ENCODE peak calls at places on chromosome 1, in nine cellular contexts. One of them, this sample, is unnamed.

GRCh38 chr1:184801503-184801902 is 46.8 kb upstream of the EDEM3 start:
- DNase-seq in chondrocyte: no peak
- DNase-seq in heart right ventricle: no peak
- DNase-seq in lower lobe of right lung: no peak
- DNase-seq in AG04449: peak; percentile 34
- DNase-seq in H1: no peak
- DNase-seq in CD8-positive, alpha-beta T cell: no peak
- DNase-seq in kidney: no peak
- DNase-seq in body of pancreas: peak; percentile 65
- DNase-seq in this sample: no peak

GRCh38 chr1:234768569-234769283 is 158.7 kb upstream of the IRF2BP2 start:
- DNase-seq in chondrocyte: no peak
- DNase-seq in heart right ventricle: no peak
- DNase-seq in lower lobe of right lung: no peak
- DNase-seq in AG04449: no peak
- DNase-seq in H1: no peak
- DNase-seq in CD8-positive, alpha-beta T cell: peak; percentile 55
- DNase-seq in kidney: no peak
- DNase-seq in body of pancreas: no peak
- DNase-seq in this sample: no peak

GRCh38 chr1:150528997-150529396 is 13.4 kb downstream of the FALEC start:
- DNase-seq in chondrocyte: no peak
- DNase-seq in heart right ventricle: no peak
- DNase-seq in lower lobe of right lung: no peak
- DNase-seq in AG04449: no peak
- DNase-seq in H1: no peak
- DNase-seq in CD8-positive, alpha-beta T cell: no peak
- DNase-seq in kidney: no peak
- DNase-seq in body of pancreas: peak; percentile 73
- DNase-seq in this sample: no peak

GRCh38 chr1:168391759-168392681 is 111.3 kb downstream of the TBX19 start:
- DNase-seq in chondrocyte: no peak
- DNase-seq in heart right ventricle: no peak
- DNase-seq in lower lobe of right lung: no peak
- DNase-seq in AG04449: no peak
- DNase-seq in H1: no peak
- DNase-seq in CD8-positive, alpha-beta T cell: no peak
- DNase-seq in kidney: peak; percentile 52
- DNase-seq in body of pancreas: peak; percentile 55
- DNase-seq in this sample: no peak

GRCh38 chr1:227257964-227258363 is 60.3 kb downstream of the CDC42BPA start:
- DNase-seq in chondrocyte: no peak
- DNase-seq in heart right ventricle: no peak
- DNase-seq in lower lobe of right lung: no peak
- DNase-seq in AG04449: no peak
- DNase-seq in H1: no peak
- DNase-seq in CD8-positive, alpha-beta T cell: no peak
- DNase-seq in kidney: no peak
- DNase-seq in body of pancreas: no peak
- DNase-seq in this sample: no peak

GRCh38 chr1:93061895-93062792 is 16.9 kb upstream of the MTF2 start:
- DNase-seq in chondrocyte: no peak
- DNase-seq in heart right ventricle: no peak
- DNase-seq in lower lobe of right lung: no peak
- DNase-seq in AG04449: no peak
- DNase-seq in H1: peak; percentile 49
- DNase-seq in CD8-positive, alpha-beta T cell: peak; percentile 34
- DNase-seq in kidney: no peak
- DNase-seq in body of pancreas: peak; percentile 51
- DNase-seq in this sample: no peak

GRCh38 chr1:29912413-29912812 is 676.1 kb downstream of the PTPRU start:
- DNase-seq in chondrocyte: no peak
- DNase-seq in heart right ventricle: no peak
- DNase-seq in lower lobe of right lung: no peak
- DNase-seq in AG04449: no peak
- DNase-seq in H1: no peak
- DNase-seq in CD8-positive, alpha-beta T cell: no peak
- DNase-seq in kidney: no peak
- DNase-seq in body of pancreas: no peak
- DNase-seq in this sample: no peak

GRCh38 chr1:174839211-174839610 is 160.5 kb upstream of the CACYBP start:
- DNase-seq in chondrocyte: no peak
- DNase-seq in heart right ventricle: no peak
- DNase-seq in lower lobe of right lung: no peak
- DNase-seq in AG04449: no peak
- DNase-seq in H1: no peak
- DNase-seq in CD8-positive, alpha-beta T cell: no peak
- DNase-seq in kidney: no peak
- DNase-seq in body of pancreas: no peak
- DNase-seq in this sample: no peak

GRCh38 chr1:163703794-163704193 is 382.0 kb downstream of the NUF2 start:
- DNase-seq in chondrocyte: no peak
- DNase-seq in heart right ventricle: no peak
- DNase-seq in lower lobe of right lung: no peak
- DNase-seq in AG04449: no peak
- DNase-seq in H1: no peak
- DNase-seq in CD8-positive, alpha-beta T cell: no peak
- DNase-seq in kidney: no peak
- DNase-seq in body of pancreas: no peak
- DNase-seq in this sample: no peak

GRCh38 chr1:156658945-156659574 is 17.1 kb downstream of the BCAN start:
- DNase-seq in chondrocyte: no peak
- DNase-seq in heart right ventricle: no peak
- DNase-seq in lower lobe of right lung: no peak
- DNase-seq in AG04449: no peak
- DNase-seq in H1: no peak
- DNase-seq in CD8-positive, alpha-beta T cell: no peak
- DNase-seq in kidney: no peak
- DNase-seq in body of pancreas: no peak
- DNase-seq in this sample: no peak

GRCh38 chr1:156165083-156165482 is 11.7 kb downstream of the SEMA4A start:
- DNase-seq in chondrocyte: no peak
- DNase-seq in heart right ventricle: no peak
- DNase-seq in lower lobe of right lung: no peak
- DNase-seq in AG04449: no peak
- DNase-seq in H1: no peak
- DNase-seq in CD8-positive, alpha-beta T cell: no peak
- DNase-seq in kidney: no peak
- DNase-seq in body of pancreas: no peak
- DNase-seq in this sample: peak; percentile 3

GRCh38 chr1:1540817-1541628 is 599 bp upstream of the TMEM240 start:
- DNase-seq in chondrocyte: no peak
- DNase-seq in heart right ventricle: no peak
- DNase-seq in lower lobe of right lung: no peak
- DNase-seq in AG04449: no peak
- DNase-seq in H1: no peak
- DNase-seq in CD8-positive, alpha-beta T cell: no peak
- DNase-seq in kidney: no peak
- DNase-seq in body of pancreas: no peak
- DNase-seq in this sample: no peak

GRCh38 chr1:214192825-214193643 is 87.9 kb upstream of the SMYD2 start:
- DNase-seq in chondrocyte: no peak
- DNase-seq in heart right ventricle: no peak
- DNase-seq in lower lobe of right lung: no peak
- DNase-seq in AG04449: no peak
- DNase-seq in H1: no peak
- DNase-seq in CD8-positive, alpha-beta T cell: no peak
- DNase-seq in kidney: no peak
- DNase-seq in body of pancreas: peak; percentile 29
- DNase-seq in this sample: no peak

DNA sequence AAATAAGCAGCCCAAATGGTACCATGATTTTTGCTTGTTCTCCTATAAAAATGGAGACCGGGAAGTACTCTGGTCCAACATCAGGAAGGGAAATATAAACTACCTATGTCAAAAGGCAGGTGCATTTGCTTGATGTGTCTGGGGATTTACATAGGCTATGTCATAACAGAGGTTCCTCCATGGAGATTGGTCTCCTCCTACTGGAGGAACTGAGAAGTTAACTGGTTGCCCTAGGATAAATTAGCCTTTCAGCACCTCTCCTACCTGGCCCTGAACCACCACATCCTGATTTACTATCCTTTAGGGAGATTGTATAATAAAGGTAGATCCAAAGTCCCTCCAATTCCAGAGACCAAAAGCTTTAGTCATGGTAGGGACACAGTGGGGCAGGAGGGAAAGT is 1109.3 kb upstream of the B3GALT2 start:
- DNase-seq in chondrocyte: no peak
- DNase-seq in heart right ventricle: peak; percentile 7
- DNase-seq in lower lobe of right lung: no peak
- DNase-seq in AG04449: no peak
- DNase-seq in H1: no peak
- DNase-seq in CD8-positive, alpha-beta T cell: peak; percentile 19
- DNase-seq in kidney: no peak
- DNase-seq in body of pancreas: peak; percentile 15
- DNase-seq in this sample: no peak
- TF ChIP-seq CTCF in chondrocyte: peak; percentile 84
- TF ChIP-seq CTCF in heart right ventricle: peak; percentile 48
- TF ChIP-seq CTCF in lower lobe of right lung: peak; percentile 56
- TF ChIP-seq CTCF in AG04449: peak; percentile 43
- TF ChIP-seq CTCF in H1: no peak
- TF ChIP-seq CTCF in CD8-positive, alpha-beta T cell: peak; percentile 75
- TF ChIP-seq CTCF in kidney: peak; percentile 44
- TF ChIP-seq CTCF in body of pancreas: peak; percentile 68
- TF ChIP-seq CTCF in this sample: peak; percentile 63

DNA sequence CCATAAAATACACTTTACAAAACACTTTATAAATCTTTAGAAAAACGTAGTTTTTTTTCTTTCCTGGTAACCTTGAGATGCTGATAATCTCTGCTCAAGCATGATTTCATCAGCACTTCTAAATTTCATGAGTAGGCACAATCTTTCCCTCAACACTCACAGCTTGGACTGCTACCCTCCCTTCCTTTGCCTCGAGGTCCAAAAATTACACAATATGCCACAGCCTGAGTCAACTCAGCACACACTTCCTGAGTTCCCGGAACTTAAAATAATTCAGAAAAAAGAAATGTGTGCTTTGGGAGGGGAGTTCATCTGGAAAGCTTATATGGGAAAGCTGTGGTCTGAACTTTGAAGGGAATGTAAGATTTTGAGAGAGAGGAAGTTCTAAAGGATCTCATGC is 5.9 kb downstream of the CLCA2 start:
- DNase-seq in chondrocyte: no peak
- DNase-seq in heart right ventricle: peak; percentile 55
- DNase-seq in lower lobe of right lung: no peak
- DNase-seq in AG04449: peak; percentile 84
- DNase-seq in H1: no peak
- DNase-seq in CD8-positive, alpha-beta T cell: no peak
- DNase-seq in kidney: no peak
- DNase-seq in body of pancreas: peak; percentile 60
- DNase-seq in this sample: no peak
- TF ChIP-seq CTCF in chondrocyte: no peak
- TF ChIP-seq CTCF in heart right ventricle: no peak
- TF ChIP-seq CTCF in lower lobe of right lung: no peak
- TF ChIP-seq CTCF in AG04449: no peak
- TF ChIP-seq CTCF in H1: no peak
- TF ChIP-seq CTCF in CD8-positive, alpha-beta T cell: no peak
- TF ChIP-seq CTCF in kidney: no peak
- TF ChIP-seq CTCF in body of pancreas: no peak
- TF ChIP-seq CTCF in this sample: no peak

GRCh38 chr1:36448530-36449051 is 1.7 kb downstream of the OSCP1 start:
- DNase-seq in chondrocyte: no peak
- DNase-seq in heart right ventricle: no peak
- DNase-seq in lower lobe of right lung: no peak
- DNase-seq in AG04449: no peak
- DNase-seq in H1: no peak
- DNase-seq in CD8-positive, alpha-beta T cell: no peak
- DNase-seq in kidney: no peak
- DNase-seq in body of pancreas: no peak
- DNase-seq in this sample: no peak
- TF ChIP-seq CTCF in chondrocyte: no peak
- TF ChIP-seq CTCF in heart right ventricle: no peak
- TF ChIP-seq CTCF in lower lobe of right lung: no peak
- TF ChIP-seq CTCF in AG04449: no peak
- TF ChIP-seq CTCF in H1: no peak
- TF ChIP-seq CTCF in CD8-positive, alpha-beta T cell: no peak
- TF ChIP-seq CTCF in kidney: no peak
- TF ChIP-seq CTCF in body of pancreas: no peak
- TF ChIP-seq CTCF in this sample: no peak

GRCh38 chr1:172041689-172042088 is 200.4 kb downstream of the DNM3 start:
- DNase-seq in chondrocyte: no peak
- DNase-seq in heart right ventricle: no peak
- DNase-seq in lower lobe of right lung: no peak
- DNase-seq in AG04449: peak; percentile 4
- DNase-seq in H1: no peak
- DNase-seq in CD8-positive, alpha-beta T cell: no peak
- DNase-seq in kidney: no peak
- DNase-seq in body of pancreas: no peak
- DNase-seq in this sample: no peak
- TF ChIP-seq CTCF in chondrocyte: peak; percentile 87
- TF ChIP-seq CTCF in heart right ventricle: peak; percentile 42
- TF ChIP-seq CTCF in lower lobe of right lung: peak; percentile 36
- TF ChIP-seq CTCF in AG04449: peak; percentile 8
- TF ChIP-seq CTCF in H1: no peak
- TF ChIP-seq CTCF in CD8-positive, alpha-beta T cell: no peak
- TF ChIP-seq CTCF in kidney: peak; percentile 33
- TF ChIP-seq CTCF in body of pancreas: peak; percentile 47
- TF ChIP-seq CTCF in this sample: peak; percentile 38

GRCh38 chr1:116766616-116767469 is 12.6 kb downstream of the CD2 start:
- DNase-seq in chondrocyte: no peak
- DNase-seq in heart right ventricle: no peak
- DNase-seq in lower lobe of right lung: no peak
- DNase-seq in AG04449: no peak
- DNase-seq in H1: no peak
- DNase-seq in CD8-positive, alpha-beta T cell: peak; percentile 60
- DNase-seq in kidney: no peak
- DNase-seq in body of pancreas: no peak
- DNase-seq in this sample: no peak
- TF ChIP-seq CTCF in chondrocyte: no peak
- TF ChIP-seq CTCF in heart right ventricle: no peak
- TF ChIP-seq CTCF in lower lobe of right lung: no peak
- TF ChIP-seq CTCF in AG04449: no peak
- TF ChIP-seq CTCF in H1: no peak
- TF ChIP-seq CTCF in CD8-positive, alpha-beta T cell: no peak
- TF ChIP-seq CTCF in kidney: no peak
- TF ChIP-seq CTCF in body of pancreas: no peak
- TF ChIP-seq CTCF in this sample: no peak

DNA sequence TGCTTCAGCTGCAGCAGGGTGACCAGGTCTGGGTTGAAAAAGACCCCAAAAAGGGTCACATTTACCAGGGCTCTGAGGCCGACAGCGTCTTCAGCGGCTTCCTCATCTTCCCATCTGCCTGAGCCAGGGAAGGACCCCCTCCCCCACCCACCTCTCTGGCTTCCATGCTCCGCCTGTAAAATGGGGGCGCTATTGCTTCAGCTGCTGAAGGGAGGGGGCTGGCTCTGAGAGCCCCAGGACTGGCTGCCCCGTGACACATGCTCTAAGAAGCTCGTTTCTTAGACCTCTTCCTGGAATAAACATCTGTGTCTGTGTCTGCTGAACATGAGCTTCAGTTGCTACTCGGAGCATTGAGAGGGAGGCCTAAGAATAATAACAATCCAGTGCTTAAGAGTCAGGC is 2.9 kb downstream of the C1QA start:
- DNase-seq in chondrocyte: no peak
- DNase-seq in heart right ventricle: no peak
- DNase-seq in lower lobe of right lung: no peak
- DNase-seq in AG04449: peak; percentile 31
- DNase-seq in H1: peak; percentile 67
- DNase-seq in CD8-positive, alpha-beta T cell: no peak
- DNase-seq in kidney: no peak
- DNase-seq in body of pancreas: no peak
- DNase-seq in this sample: no peak
- TF ChIP-seq CTCF in chondrocyte: peak; percentile 49
- TF ChIP-seq CTCF in heart right ventricle: no peak
- TF ChIP-seq CTCF in lower lobe of right lung: no peak
- TF ChIP-seq CTCF in AG04449: peak; percentile 20
- TF ChIP-seq CTCF in H1: peak; percentile 52
- TF ChIP-seq CTCF in CD8-positive, alpha-beta T cell: no peak
- TF ChIP-seq CTCF in kidney: no peak
- TF ChIP-seq CTCF in body of pancreas: no peak
- TF ChIP-seq CTCF in this sample: peak; percentile 33

This sample was measured in D721Med.